ENCODE peak calls at places on chromosomes 2 and 18, in seven cellular contexts. C is mammary epithelial cell, H is PC-3, O is body of pancreas, T is cardiac fibroblast, M is pancreas, D is bronchial epithelial cell. I is an unnamed sample.

GRCh38 chr2:44879269-44880124 is 62.0 kb upstream of the SIX3 start:
- DNase-seq in O (no peak), M (no peak), C (no peak), T (no peak), D (no peak), H (no peak), I (no peak)

GRCh38 chr2:15223887-15224286 is 337.2 kb downstream of the NBAS start:
- DNase-seq in T (peak), M (no peak), C (peak), O (no peak), D (peak), H (peak), I (peak)

GRCh38 chr18:55354795-55355194 is 233.2 kb downstream of the TCF4 start:
- DNase-seq in T (peak), O (no peak), M (no peak), C (no peak), H (no peak), D (no peak), I (no peak)

GRCh38 chr18:79257480-79257879 is 138.2 kb upstream of the NFATC1 start:
- DNase-seq in H (no peak), T (no peak), D (no peak), M (no peak), C (no peak), O (no peak), I (no peak)

GRCh38 chr18:74476154-74476553 is 19.0 kb upstream of the DIPK1C start:
- DNase-seq in T (peak), O (no peak), C (no peak), H (peak), M (no peak), D (no peak), I (peak)

GRCh38 chr18:23872701-23873550 is 141.6 kb upstream of the TTC39C start:
- DNase-seq in M (peak), H (peak), D (peak), C (peak), T (no peak), O (peak), I (no peak)

GRCh38 chr2:136212426-136213378 is 94.8 kb upstream of the CXCR4 start:
- DNase-seq in D (no peak), C (no peak), O (no peak), M (no peak), T (no peak), H (no peak), I (no peak)

GRCh38 chr2:67565761-67566160 is 168.6 kb downstream of the ETAA1 start:
- DNase-seq in M (no peak), H (peak), C (no peak), T (peak), D (peak), O (no peak), I (peak)

GRCh38 chr2:2271471-2271941 is 59.6 kb downstream of the MYT1L start:
- DNase-seq in M (peak), D (no peak), C (no peak), H (peak), O (peak), T (no peak), I (peak)

GRCh38 chr2:237978058-237978712 is 11.4 kb downstream of the UBE2F start:
- DNase-seq in D (no peak), H (no peak), M (no peak), C (no peak), T (peak), O (no peak), I (peak)

GRCh38 chr2:207768891-207769596 is 662 bp downstream of the FZD5 start:
- DNase-seq in T (peak), C (peak), H (peak), D (no peak), M (no peak), O (no peak), I (peak)

GRCh38 chr2:191643425-191643824 is 34.5 kb upstream of the NABP1 start:
- DNase-seq in M (no peak), D (no peak), T (no peak), O (no peak), H (no peak), C (no peak), I (no peak)

GRCh38 chr2:199977984-199978415 is 22.6 kb downstream of the MAIP1 start:
- DNase-seq in O (no peak), M (no peak), D (peak), T (peak), H (peak), C (peak), I (peak)

GRCh38 chr18:21740474-21740723 is 193 bp upstream of the MIB1 start:
- DNase-seq in T (peak), O (peak), H (peak), M (peak), C (no peak), D (peak), I (peak)

GRCh38 chr18:57437782-57438668 is 2.9 kb downstream of the ONECUT2 start:
- DNase-seq in M (peak), O (peak), C (peak), T (peak), H (peak), D (peak), I (peak)

GRCh38 chr2:45117383-45117782 is 108.1 kb upstream of the SIX2 start:
- DNase-seq in M (no peak), C (no peak), H (no peak), T (no peak), D (no peak), O (no peak), I (no peak)

DNA sequence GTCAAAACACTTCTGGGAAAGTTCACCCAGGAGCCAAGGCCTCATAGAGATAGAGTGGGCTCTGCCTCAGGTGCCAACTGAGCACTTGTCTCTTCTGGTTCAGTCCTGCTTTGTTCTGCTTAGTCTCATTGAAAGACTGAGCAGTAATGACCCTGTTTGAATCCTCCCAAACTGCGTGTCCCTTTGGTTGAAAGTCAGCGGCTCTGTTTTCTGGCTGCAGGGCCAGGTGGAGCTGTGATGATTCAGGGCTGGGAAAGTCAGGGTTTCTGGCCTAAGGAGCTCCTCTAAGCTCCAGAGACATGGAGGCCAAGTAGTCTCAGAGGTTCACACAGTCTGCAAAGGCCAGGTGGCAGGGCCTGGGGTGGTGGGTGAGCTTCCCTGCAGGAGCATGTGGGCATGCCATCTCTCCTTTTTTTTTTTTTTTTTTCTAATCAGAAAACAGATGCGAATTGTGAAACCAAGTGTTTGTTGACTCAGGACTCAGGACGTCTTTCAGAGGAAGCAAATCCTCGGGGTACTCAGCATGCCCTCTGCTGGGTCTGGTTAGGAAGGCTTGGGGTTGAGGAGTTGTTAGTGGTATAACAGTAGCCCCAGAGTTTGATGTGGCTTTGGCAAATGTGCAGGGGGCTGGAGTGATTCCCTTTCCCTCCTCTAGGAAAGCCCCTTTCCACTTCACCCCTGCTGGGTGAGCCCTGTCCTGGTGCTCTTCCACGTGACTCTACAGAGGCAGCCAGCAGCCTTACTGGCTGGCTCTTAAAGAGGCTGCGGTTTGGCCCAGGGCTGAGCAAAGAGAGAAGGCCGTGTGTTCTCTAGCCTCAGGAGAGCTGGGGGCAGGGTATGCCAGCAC is 38.3 kb downstream of the TMEM17 start:
- DNase-seq in T (peak), C (peak), O (no peak), M (no peak), D (peak), H (no peak), I (no peak)
- TF ChIP-seq CTCF in T (no peak), C (no peak), O (no peak), M (no peak), D (no peak), H (no peak), I (no peak)

GRCh38 chr18:805755-806110 is 6.3 kb downstream of the YES1 start:
- DNase-seq in D (no peak), C (no peak), H (no peak), O (no peak), M (no peak), T (no peak), I (no peak)
- H3K4me3 ChIP-seq in D (no peak), C (no peak), H (no peak), O (no peak), M (no peak), T (no peak), I (no peak)

GRCh38 chr2:29329899-29330298 is 214.7 kb downstream of the CLIP4 start:
- DNase-seq in T (no peak), O (no peak), C (no peak), D (no peak), H (no peak), M (no peak), I (no peak)
- TF ChIP-seq CTCF in T (peak), O (no peak), C (peak), D (peak), H (peak), M (no peak), I (peak)

GRCh38 chr2:98027535-98027934 is 31.8 kb upstream of the TMEM131 start:
- DNase-seq in H (no peak), M (no peak), O (no peak), T (no peak), C (no peak), D (no peak), I (no peak)

GRCh38 chr2:98027955-98028593 is 32.3 kb upstream of the TMEM131 start:
- DNase-seq in O (no peak), H (no peak), D (peak), M (no peak), T (peak), C (no peak), I (peak)

GRCh38 chr2:98026292-98026691 is 30.5 kb upstream of the TMEM131 start:
- DNase-seq in H (no peak), O (no peak), M (no peak), T (peak), D (no peak), C (no peak), I (no peak)

GRCh38 chr2:98026927-98027522 is 31.3 kb upstream of the TMEM131 start:
- DNase-seq in C (no peak), H (no peak), O (no peak), T (no peak), M (no peak), D (no peak), I (no peak)

GRCh38 chr2:98025481-98026037 is 29.8 kb upstream of the TMEM131 start:
- DNase-seq in D (no peak), H (no peak), O (no peak), M (no peak), C (no peak), T (no peak), I (no peak)
- H3K4me3 ChIP-seq in D (no peak), H (no peak), O (no peak), M (no peak), C (no peak), T (no peak), I (no peak)

DNA sequence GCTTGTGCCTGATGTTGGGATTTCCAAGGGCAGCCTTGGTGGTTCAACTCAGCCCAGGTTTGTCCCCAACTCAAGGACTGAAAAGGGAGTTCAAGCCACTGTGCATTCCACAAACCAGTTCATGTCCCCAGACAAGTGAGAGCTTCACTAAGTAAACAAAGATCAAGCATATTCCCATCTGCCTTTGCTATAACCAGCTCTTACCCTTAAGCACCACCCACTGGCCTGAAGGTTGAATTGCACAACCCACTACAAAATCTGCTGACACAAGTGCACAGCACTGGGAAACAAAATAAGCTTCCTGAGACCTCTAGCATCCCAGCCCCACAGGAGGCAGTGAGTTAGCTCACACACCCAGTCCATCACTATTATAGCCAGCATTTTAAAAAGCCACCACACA is 516.7 kb downstream of the NR4A2 start:
- DNase-seq in C (peak), T (no peak), M (no peak), D (peak), O (no peak), H (peak), I (no peak)
- TF ChIP-seq CTCF in C (peak), T (no peak), M (no peak), D (peak), O (no peak), H (peak), I (no peak)

I was measured in foreskin fibroblast.